ENCODE peak calls at places on chromosome 12, in five cellular contexts. X is bronchial epithelial cell, F is retina, K is posterior cingulate gyrus, V is mesothelial cell of epicardium. G is an unnamed sample.

GRCh38 chr12:127145929-127146789 is 1120.8 kb upstream of the TMEM132C start:
- DNase-seq in X (peak), V (no peak), F (peak), K (peak), G (peak)

GRCh38 chr12:77947746-77948145 is 117.1 kb downstream of the NAV3 start:
- DNase-seq in V (no peak), F (no peak), K (no peak), X (no peak), G (no peak)

GRCh38 chr12:55704824-55705780 is 2.6 kb downstream of the ITGA7 start:
- DNase-seq in K (no peak), F (peak), X (no peak), V (no peak), G (no peak)

GRCh38 chr12:5200276-5201087 is 156.8 kb downstream of the KCNA5 start:
- DNase-seq in F (peak), X (peak), V (peak), K (no peak), G (no peak)

GRCh38 chr12:15163577-15163976 is 57.6 kb downstream of the RERG start:
- DNase-seq in F (no peak), K (no peak), V (no peak), X (no peak), G (no peak)

GRCh38 chr12:11723993-11724392 is 74.5 kb downstream of the ETV6 start:
- DNase-seq in K (no peak), F (no peak), V (no peak), X (no peak), G (no peak)

GRCh38 chr12:69514111-69514510 is 43.9 kb downstream of the FRS2 start:
- DNase-seq in K (no peak), X (no peak), F (no peak), V (no peak), G (no peak)

GRCh38 chr12:3480744-3481143 is 10.3 kb upstream of the PRMT8 start:
- DNase-seq in F (no peak), K (no peak), V (no peak), X (no peak), G (no peak)

GRCh38 chr12:17108877-17109520 is 503.0 kb upstream of the LMO3 start:
- DNase-seq in F (no peak), V (no peak), K (no peak), X (peak), G (no peak)

GRCh38 chr12:72547593-72547992 is 275.4 kb downstream of the TRHDE start:
- DNase-seq in K (no peak), V (no peak), X (no peak), F (no peak), G (no peak)

GRCh38 chr12:62347922-62348650 is 87.9 kb downstream of the USP15 start:
- DNase-seq in X (no peak), K (no peak), V (no peak), F (no peak), G (no peak)

GRCh38 chr12:91870872-91871707 is 274.6 kb downstream of the BTG1 start:
- DNase-seq in K (no peak), X (peak), F (no peak), V (no peak), G (no peak)

GRCh38 chr12:120625557-120626419 is 14.6 kb upstream of the CABP1 start:
- DNase-seq in F (no peak), V (no peak), X (no peak), K (no peak), G (peak)

GRCh38 chr12:22880810-22881209 is 255.8 kb downstream of the ETNK1 start:
- DNase-seq in K (no peak), F (no peak), V (no peak), X (no peak), G (no peak)

GRCh38 chr12:25469861-25470260 is 83.2 kb downstream of the LMNTD1 start:
- DNase-seq in K (no peak), F (no peak), X (no peak), V (no peak), G (no peak)

GRCh38 chr12:125092108-125092871 is 27.1 kb downstream of the AACS start:
- DNase-seq in V (no peak), K (no peak), F (peak), X (no peak), G (no peak)

GRCh38 chr12:56014205-56014604 is 6.6 kb upstream of the IKZF4 start:
- DNase-seq in K (no peak), V (no peak), F (no peak), X (peak), G (no peak)

GRCh38 chr12:93078092-93078491 is 149.0 kb upstream of the EEA1 start:
- DNase-seq in F (no peak), K (no peak), V (no peak), X (no peak), G (no peak)

GRCh38 chr12:1800646-1801284 is 19.6 kb upstream of the LRTM2 start:
- DNase-seq in F (peak), X (no peak), V (no peak), K (no peak), G (peak)

GRCh38 chr12:16504200-16504599 is 101.8 kb downstream of the LMO3 start:
- DNase-seq in X (no peak), V (no peak), F (no peak), K (no peak), G (no peak)

GRCh38 chr12:29889737-29890136 is 106.0 kb upstream of the TMTC1 start:
- DNase-seq in X (peak), K (peak), F (peak), V (no peak), G (no peak)

GRCh38 chr12:3542911-3543310 is 51.9 kb downstream of the PRMT8 start:
- DNase-seq in V (no peak), F (no peak), K (no peak), X (peak), G (no peak)

GRCh38 chr12:82596484-82596883 is 90.2 kb upstream of the TMTC2 start:
- DNase-seq in F (no peak), X (no peak), K (no peak), V (no peak), G (no peak)